ENCODE peak calls at places on chromosome 14, in five cellular contexts. One of them, this sample, is unnamed.

GRCh38 chr14:77007975-77008421 is 20.5 kb downstream of the IRF2BPL start:
- DNase-seq in heart right ventricle: peak; percentile 56
- DNase-seq in breast epithelium: peak; percentile 93
- DNase-seq in tibial artery: peak; percentile 75
- DNase-seq in lung: peak; percentile 82
- DNase-seq in this sample: no peak

GRCh38 chr14:72457641-72458040 is 436.3 kb downstream of the DPF3 start:
- DNase-seq in heart right ventricle: no peak
- DNase-seq in breast epithelium: no peak
- DNase-seq in tibial artery: no peak
- DNase-seq in lung: no peak
- DNase-seq in this sample: no peak

GRCh38 chr14:99584823-99585222 is 19.2 kb downstream of the CCDC85C start:
- DNase-seq in heart right ventricle: no peak
- DNase-seq in breast epithelium: no peak
- DNase-seq in tibial artery: no peak
- DNase-seq in lung: no peak
- DNase-seq in this sample: no peak

GRCh38 chr14:60878536-60878935 is 102.3 kb downstream of the TRMT5 start:
- DNase-seq in heart right ventricle: no peak
- DNase-seq in breast epithelium: no peak
- DNase-seq in tibial artery: no peak
- DNase-seq in lung: no peak
- DNase-seq in this sample: no peak

GRCh38 chr14:74475678-74476077 is 17.4 kb downstream of the NPC2 start:
- DNase-seq in heart right ventricle: no peak
- DNase-seq in breast epithelium: no peak
- DNase-seq in tibial artery: no peak
- DNase-seq in lung: no peak
- DNase-seq in this sample: no peak

GRCh38 chr14:79511146-79511545 is 700.2 kb downstream of the DIO2 start:
- DNase-seq in heart right ventricle: no peak
- DNase-seq in breast epithelium: no peak
- DNase-seq in tibial artery: no peak
- DNase-seq in lung: no peak
- DNase-seq in this sample: no peak

GRCh38 chr14:50955373-50956043 is 11.2 kb upstream of the PYGL start:
- DNase-seq in heart right ventricle: peak; percentile 37
- DNase-seq in breast epithelium: peak; percentile 52
- DNase-seq in tibial artery: peak; percentile 80
- DNase-seq in lung: peak; percentile 54
- DNase-seq in this sample: no peak

GRCh38 chr14:88422919-88423318 is 37.5 kb downstream of the SPATA7 start:
- DNase-seq in heart right ventricle: no peak
- DNase-seq in breast epithelium: no peak
- DNase-seq in tibial artery: no peak
- DNase-seq in lung: no peak
- DNase-seq in this sample: no peak

GRCh38 chr14:77197988-77198387 is 16.4 kb downstream of the TMEM63C start:
- DNase-seq in heart right ventricle: no peak
- DNase-seq in breast epithelium: no peak
- DNase-seq in tibial artery: no peak
- DNase-seq in lung: no peak
- DNase-seq in this sample: no peak

GRCh38 chr14:90419200-90419599 is 22.4 kb downstream of the CALM1 start:
- DNase-seq in heart right ventricle: peak; percentile 58
- DNase-seq in breast epithelium: peak; percentile 67
- DNase-seq in tibial artery: peak; percentile 79
- DNase-seq in lung: peak; percentile 66
- DNase-seq in this sample: no peak

GRCh38 chr14:61183486-61183885 is 97.7 kb downstream of the TMEM30B start:
- DNase-seq in heart right ventricle: no peak
- DNase-seq in breast epithelium: no peak
- DNase-seq in tibial artery: no peak
- DNase-seq in lung: no peak
- DNase-seq in this sample: no peak

GRCh38 chr14:53109028-53109687 is 44.0 kb downstream of the DDHD1 start:
- DNase-seq in heart right ventricle: no peak
- DNase-seq in breast epithelium: no peak
- DNase-seq in tibial artery: no peak
- DNase-seq in lung: no peak
- DNase-seq in this sample: peak; percentile 49

GRCh38 chr14:36163451-36163850 is 13.1 kb downstream of the PTCSC3 start:
- DNase-seq in heart right ventricle: no peak
- DNase-seq in breast epithelium: no peak
- DNase-seq in tibial artery: no peak
- DNase-seq in lung: no peak
- DNase-seq in this sample: no peak

GRCh38 chr14:101824339-101824727 is 62.8 kb downstream of the PPP2R5C start:
- DNase-seq in heart right ventricle: no peak
- DNase-seq in breast epithelium: no peak
- DNase-seq in tibial artery: no peak
- DNase-seq in lung: no peak
- DNase-seq in this sample: no peak

GRCh38 chr14:33525626-33526025 is 425.2 kb downstream of the EGLN3 start:
- DNase-seq in heart right ventricle: no peak
- DNase-seq in breast epithelium: no peak
- DNase-seq in tibial artery: no peak
- DNase-seq in lung: no peak
- DNase-seq in this sample: no peak

GRCh38 chr14:85549697-85550096 is 19.8 kb downstream of the FLRT2 start:
- DNase-seq in heart right ventricle: no peak
- DNase-seq in breast epithelium: no peak
- DNase-seq in tibial artery: no peak
- DNase-seq in lung: no peak
- DNase-seq in this sample: no peak

GRCh38 chr14:102066041-102066451 is 20.8 kb downstream of the HSP90AA1 start:
- DNase-seq in heart right ventricle: no peak
- DNase-seq in breast epithelium: no peak
- DNase-seq in tibial artery: no peak
- DNase-seq in lung: no peak
- DNase-seq in this sample: no peak

GRCh38 chr14:75123991-75124390 is 2.9 kb downstream of the NEK9 start:
- DNase-seq in heart right ventricle: no peak
- DNase-seq in breast epithelium: no peak
- DNase-seq in tibial artery: peak; percentile 26
- DNase-seq in lung: peak; percentile 30
- DNase-seq in this sample: no peak

GRCh38 chr14:67413806-67414769 is 2.1 kb upstream of the PLEK2 start:
- DNase-seq in heart right ventricle: no peak
- DNase-seq in breast epithelium: no peak
- DNase-seq in tibial artery: no peak
- DNase-seq in lung: no peak
- DNase-seq in this sample: no peak

GRCh38 chr14:92615451-92615850 is 101.9 kb downstream of the RIN3 start:
- DNase-seq in heart right ventricle: no peak
- DNase-seq in breast epithelium: no peak
- DNase-seq in tibial artery: no peak
- DNase-seq in lung: no peak
- DNase-seq in this sample: peak; percentile 72

GRCh38 chr14:51014086-51014485 is 69.8 kb upstream of the PYGL start:
- DNase-seq in heart right ventricle: no peak
- DNase-seq in breast epithelium: no peak
- DNase-seq in tibial artery: peak; percentile 43
- DNase-seq in lung: no peak
- DNase-seq in this sample: no peak

GRCh38 chr14:20696776-20697175 is 8.2 kb downstream of the ANG start:
- DNase-seq in heart right ventricle: no peak
- DNase-seq in breast epithelium: no peak
- DNase-seq in tibial artery: no peak
- DNase-seq in lung: no peak
- DNase-seq in this sample: no peak

GRCh38 chr14:73760598-73761586 is 46.7 kb upstream of the PNMA1 start:
- DNase-seq in heart right ventricle: no peak
- DNase-seq in breast epithelium: no peak
- DNase-seq in tibial artery: no peak
- DNase-seq in lung: no peak
- DNase-seq in this sample: no peak

GRCh38 chr14:91063119-91063518 is 2.7 kb upstream of the RPS6KA5 start:
- DNase-seq in heart right ventricle: no peak
- DNase-seq in breast epithelium: no peak
- DNase-seq in tibial artery: no peak
- DNase-seq in lung: no peak
- DNase-seq in this sample: no peak

GRCh38 chr14:55059333-55059732 is 7.9 kb downstream of the MAPK1IP1L start:
- DNase-seq in heart right ventricle: no peak
- DNase-seq in breast epithelium: no peak
- DNase-seq in tibial artery: no peak
- DNase-seq in lung: no peak
- DNase-seq in this sample: no peak

GRCh38 chr14:47585447-47585846 is 90.0 kb downstream of the MDGA2 start:
- DNase-seq in heart right ventricle: no peak
- DNase-seq in breast epithelium: no peak
- DNase-seq in tibial artery: no peak
- DNase-seq in lung: no peak
- DNase-seq in this sample: no peak

GRCh38 chr14:50808053-50808452 is 22.9 kb downstream of the NIN start:
- DNase-seq in heart right ventricle: no peak
- DNase-seq in breast epithelium: no peak
- DNase-seq in tibial artery: no peak
- DNase-seq in lung: no peak
- DNase-seq in this sample: no peak

GRCh38 chr14:70009961-70010360 is 130.7 kb downstream of the SMOC1 start:
- DNase-seq in heart right ventricle: no peak
- DNase-seq in breast epithelium: peak; percentile 61
- DNase-seq in tibial artery: no peak
- DNase-seq in lung: no peak
- DNase-seq in this sample: no peak

GRCh38 chr14:52015411-52016030 is 26.2 kb downstream of the RTRAF start:
- DNase-seq in heart right ventricle: no peak
- DNase-seq in breast epithelium: no peak
- DNase-seq in tibial artery: no peak
- DNase-seq in lung: no peak
- DNase-seq in this sample: no peak

GRCh38 chr14:63328787-63329737 is 10.3 kb upstream of the GPHB5 start:
- DNase-seq in heart right ventricle: no peak
- DNase-seq in breast epithelium: no peak
- DNase-seq in tibial artery: no peak
- DNase-seq in lung: no peak
- DNase-seq in this sample: no peak

GRCh38 chr14:38145142-38145541 is 62.6 kb upstream of the SSTR1 start:
- DNase-seq in heart right ventricle: no peak
- DNase-seq in breast epithelium: no peak
- DNase-seq in tibial artery: no peak
- DNase-seq in lung: no peak
- DNase-seq in this sample: no peak

GRCh38 chr14:105386581-105387529 is 11.5 kb upstream of the TEX22 start:
- DNase-seq in heart right ventricle: no peak
- DNase-seq in breast epithelium: no peak
- DNase-seq in tibial artery: no peak
- DNase-seq in lung: no peak
- DNase-seq in this sample: no peak
- TF ChIP-seq CTCF in heart right ventricle: no peak
- TF ChIP-seq CTCF in breast epithelium: no peak
- TF ChIP-seq CTCF in tibial artery: no peak
- TF ChIP-seq CTCF in lung: no peak
- TF ChIP-seq CTCF in this sample: no peak

GRCh38 chr14:103130017-103130764 is 6.9 kb downstream of the TNFAIP2 start:
- DNase-seq in heart right ventricle: no peak
- DNase-seq in breast epithelium: no peak
- DNase-seq in tibial artery: peak; percentile 15
- DNase-seq in lung: no peak
- DNase-seq in this sample: no peak
- H3K27ac ChIP-seq in heart right ventricle: no peak overlapping the region
- H3K27ac ChIP-seq in breast epithelium: peak overlapping the region; percentile 92
- H3K27ac ChIP-seq in tibial artery: no peak overlapping the region
- H3K27ac ChIP-seq in lung: peak overlapping the region; percentile 17
- H3K27ac ChIP-seq in this sample: no peak overlapping the region

GRCh38 chr14:97411938-97412612 is 614.9 kb downstream of the VRK1 start:
- DNase-seq in heart right ventricle: no peak
- DNase-seq in breast epithelium: no peak
- DNase-seq in tibial artery: no peak
- DNase-seq in lung: no peak
- DNase-seq in this sample: no peak

GRCh38 chr14:97412933-97413574 is 615.9 kb downstream of the VRK1 start:
- DNase-seq in heart right ventricle: no peak
- DNase-seq in breast epithelium: no peak
- DNase-seq in tibial artery: no peak
- DNase-seq in lung: no peak
- DNase-seq in this sample: no peak

GRCh38 chr14:97408503-97408902 is 611.3 kb downstream of the VRK1 start:
- DNase-seq in heart right ventricle: no peak
- DNase-seq in breast epithelium: no peak
- DNase-seq in tibial artery: no peak
- DNase-seq in lung: no peak
- DNase-seq in this sample: no peak

GRCh38 chr14:97408937-97409860 is 612.0 kb downstream of the VRK1 start:
- DNase-seq in heart right ventricle: no peak
- DNase-seq in breast epithelium: no peak
- DNase-seq in tibial artery: no peak
- DNase-seq in lung: no peak
- DNase-seq in this sample: no peak

DNA sequence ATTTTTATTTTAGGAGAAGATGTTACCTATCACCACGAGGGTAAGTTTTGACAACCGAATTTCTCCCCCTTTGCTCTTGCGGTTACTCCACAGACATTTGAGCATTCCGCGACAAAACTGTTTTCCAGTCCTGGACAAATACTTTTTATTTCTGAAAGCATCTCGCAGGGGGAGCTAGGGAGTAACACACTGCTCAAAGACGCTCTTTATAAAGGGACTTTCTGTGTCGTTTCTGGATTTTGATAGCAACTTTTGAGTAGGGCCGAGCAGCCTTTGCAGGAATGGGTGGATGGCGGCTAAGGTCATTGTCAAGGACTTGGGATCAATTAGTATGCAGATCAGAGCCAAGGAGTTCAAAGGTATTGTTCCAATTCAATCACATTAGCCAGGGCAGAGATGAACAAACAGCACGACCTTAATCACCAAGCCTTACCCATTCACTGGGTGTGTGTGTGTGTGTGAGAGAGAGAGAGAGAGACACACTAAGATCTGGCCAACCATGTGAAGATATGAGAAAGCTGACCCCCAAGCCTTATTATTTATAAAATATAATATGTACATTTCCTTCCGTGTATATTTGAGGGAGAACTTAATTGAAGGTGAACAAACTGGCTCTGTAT is 613.6 kb downstream of the VRK1 start:
- DNase-seq in heart right ventricle: no peak
- DNase-seq in breast epithelium: no peak
- DNase-seq in tibial artery: no peak
- DNase-seq in lung: no peak
- DNase-seq in this sample: no peak
- H3K27me3 ChIP-seq in heart right ventricle: peaks cover 73% of the 10 kb centered on the region
- H3K27me3 ChIP-seq in breast epithelium: no peaks in the 10 kb centered on the region
- H3K27me3 ChIP-seq in tibial artery: no peaks in the 10 kb centered on the region
- H3K27me3 ChIP-seq in lung: no peaks in the 10 kb centered on the region
- H3K27me3 ChIP-seq in this sample: peaks cover 18% of the 10 kb centered on the region

GRCh38 chr14:29169408-29169807 is 402.8 kb downstream of the FOXG1 start:
- DNase-seq in heart right ventricle: no peak
- DNase-seq in breast epithelium: no peak
- DNase-seq in tibial artery: no peak
- DNase-seq in lung: no peak
- DNase-seq in this sample: no peak

GRCh38 chr14:29163109-29163508 is 396.5 kb downstream of the FOXG1 start:
- DNase-seq in heart right ventricle: no peak
- DNase-seq in breast epithelium: no peak
- DNase-seq in tibial artery: no peak
- DNase-seq in lung: no peak
- DNase-seq in this sample: no peak

GRCh38 chr14:29168149-29168548 is 401.6 kb downstream of the FOXG1 start:
- DNase-seq in heart right ventricle: no peak
- DNase-seq in breast epithelium: no peak
- DNase-seq in tibial artery: no peak
- DNase-seq in lung: no peak
- DNase-seq in this sample: no peak

GRCh38 chr14:29166507-29166906 is 399.9 kb downstream of the FOXG1 start:
- DNase-seq in heart right ventricle: no peak
- DNase-seq in breast epithelium: no peak
- DNase-seq in tibial artery: no peak
- DNase-seq in lung: no peak
- DNase-seq in this sample: no peak
- TF ChIP-seq CTCF in heart right ventricle: no peak
- TF ChIP-seq CTCF in breast epithelium: no peak
- TF ChIP-seq CTCF in tibial artery: no peak
- TF ChIP-seq CTCF in lung: no peak
- TF ChIP-seq CTCF in this sample: no peak